ENCODE peak calls at places on chromosomes 4 and X, in five cellular contexts. P is left lung, Z is GM23248, Y is uterus, M is body of pancreas. U is an unnamed sample.

GRCh38 chr4:2794707-2795557 is 2.0 kb downstream of the SH3BP2 start:
- DNase-seq in M (peak; percentile 56), Z (peak; percentile 89), Y (peak; percentile 26), P (peak; percentile 87), U (peak; percentile 92)

GRCh38 chrX:110173192-110174175 is 144.4 kb downstream of the AMMECR1 start:
- DNase-seq in M (peak; percentile 31), P (no peak), Z (peak; percentile 33), Y (no peak), U (peak; percentile 15)

GRCh38 chr4:47570816-47571215 is 85.7 kb downstream of the ATP10D start:
- DNase-seq in M (no peak), P (no peak), Y (no peak), Z (no peak), U (no peak)

GRCh38 chrX:72313757-72314156 is 8.0 kb upstream of the CITED1 start:
- DNase-seq in P (no peak), Z (no peak), Y (no peak), M (no peak), U (no peak)

GRCh38 chr4:7987148-7987989 is 47.7 kb upstream of the AFAP1 start:
- DNase-seq in Z (peak; percentile 82), P (peak; percentile 64), M (peak; percentile 84), Y (peak; percentile 73), U (peak; percentile 86)

GRCh38 chrX:119659522-119659921 is 33.4 kb downstream of the SEPTIN6 start:
- DNase-seq in M (no peak), P (no peak), Z (no peak), Y (no peak), U (no peak)

GRCh38 chr4:41505161-41505653 is 32.8 kb upstream of the LIMCH1 start:
- DNase-seq in M (peak; percentile 7), P (no peak), Z (peak; percentile 46), Y (no peak), U (no peak)

GRCh38 chrX:39000802-39001201 is 199.5 kb downstream of the MID1IP1 start:
- DNase-seq in Z (no peak), M (no peak), Y (no peak), P (no peak), U (no peak)

GRCh38 chr4:53122280-53123116 is 243.4 kb downstream of the SCFD2 start:
- DNase-seq in Z (no peak), P (no peak), M (no peak), Y (no peak), U (no peak)

GRCh38 chr4:30839583-30840520 is 119.7 kb downstream of the PCDH7 start:
- DNase-seq in Z (no peak), P (no peak), Y (no peak), M (no peak), U (no peak)

GRCh38 chr4:123824524-123824923 is 427.9 kb downstream of the SPRY1 start:
- DNase-seq in P (no peak), M (no peak), Z (peak; percentile 39), Y (no peak), U (no peak)

GRCh38 chr4:27929141-27929540 is 1068.5 kb downstream of the STIM2 start:
- DNase-seq in P (no peak), Z (no peak), M (no peak), Y (no peak), U (no peak)

GRCh38 chr4:8727131-8727530 is 134.6 kb downstream of the CPZ start:
- DNase-seq in P (peak; percentile 21), Z (no peak), Y (peak; percentile 3), M (no peak), U (no peak)

GRCh38 chr4:111535792-111536191 is 609.5 kb upstream of the FAM241A start:
- DNase-seq in Y (no peak), P (no peak), Z (no peak), M (no peak), U (no peak)

GRCh38 chrX:8067754-8068469 is 103.2 kb downstream of the VCX2 start:
- DNase-seq in Z (no peak), M (no peak), P (no peak), Y (no peak), U (no peak)

GRCh38 chr4:25857403-25857802 is 5.4 kb downstream of the SEL1L3 start:
- DNase-seq in P (no peak), Y (no peak), Z (peak; percentile 8), M (no peak), U (peak; percentile 15)

GRCh38 chrX:150504399-150505186 is 63.8 kb upstream of the MTM1 start:
- DNase-seq in Y (no peak), M (peak; percentile 43), P (no peak), Z (peak; percentile 51), U (no peak)

GRCh38 chr4:92646826-92647225 is 343.1 kb downstream of the GRID2 start:
- DNase-seq in Z (no peak), Y (no peak), P (no peak), M (no peak), U (no peak)

GRCh38 chrX:8233091-8233490 is 62.0 kb upstream of the VCX2 start:
- DNase-seq in M (no peak), Y (no peak), Z (no peak), P (no peak), U (no peak)

GRCh38 chr4:80237992-80238391 is 28.5 kb upstream of the FGF5 start:
- DNase-seq in Z (peak; percentile 96), P (no peak), Y (no peak), M (no peak), U (peak; percentile 80)

GRCh38 chr4:244471-244870 is 60.8 kb downstream of the ZNF732 start:
- DNase-seq in P (no peak), Z (peak; percentile 43), M (peak; percentile 60), Y (peak; percentile 30), U (peak; percentile 32)

GRCh38 chr4:101790521-101791188 is at the start of gene BANK1:
- DNase-seq in M (peak; percentile 58), P (peak; percentile 63), Y (no peak), Z (no peak), U (peak; percentile 54)
- H3K4me3 ChIP-seq in M (no peak within 1 kb of the TSS), P (peak within 1 kb of the TSS; percentile 36), Y (peak within 1 kb of the TSS; percentile 42), Z (peak within 1 kb of the TSS; percentile 26), U (peak within 1 kb of the TSS; percentile 25)

DNA sequence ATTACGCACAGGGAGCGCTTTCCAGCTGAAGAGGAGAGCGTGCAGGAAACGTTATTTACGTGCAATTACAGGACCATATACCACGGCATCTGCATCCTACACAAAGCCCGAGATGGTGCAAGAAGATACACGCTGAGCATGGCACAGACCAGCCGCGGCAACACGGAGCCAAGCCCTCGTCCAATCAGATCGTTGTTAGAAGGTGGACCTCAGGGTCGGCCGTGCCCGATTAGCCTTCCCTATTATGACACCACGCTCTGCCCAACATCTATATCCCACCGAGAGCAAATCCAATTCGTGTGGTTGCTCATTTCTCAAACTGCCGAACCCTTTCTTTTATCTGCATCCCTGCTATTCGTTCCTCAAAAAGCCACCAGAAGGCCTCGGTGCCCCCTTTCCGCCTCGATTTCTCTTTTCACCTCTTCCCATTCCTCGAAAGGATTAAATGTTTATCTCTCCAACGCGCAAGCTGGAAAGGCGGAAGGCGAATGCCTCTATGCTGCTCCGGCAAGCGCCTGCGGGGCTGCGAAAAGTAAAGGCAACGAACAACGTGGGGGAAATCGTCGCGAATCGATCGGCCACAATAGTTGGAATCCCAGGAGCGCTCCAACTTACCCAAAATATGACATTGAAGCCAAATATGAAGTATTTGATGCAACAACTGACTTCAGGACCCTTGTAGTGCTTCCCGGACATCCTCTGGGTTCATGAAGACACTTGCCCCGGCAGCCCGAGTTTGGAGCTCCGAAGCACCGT is 702 bp downstream of the TSPAN5 start:
- DNase-seq in Z (peak; percentile 80), M (peak; percentile 29), Y (peak; percentile 41), P (peak; percentile 43), U (peak; percentile 72)
- H3K4me1 ChIP-seq in Z (peaks cover 56% of the 10 kb centered on the region), M (peaks cover 17% of the 10 kb centered on the region), Y (no peaks in the 10 kb centered on the region), P (peaks cover 29% of the 10 kb centered on the region), U (peaks cover 20% of the 10 kb centered on the region)

DNA sequence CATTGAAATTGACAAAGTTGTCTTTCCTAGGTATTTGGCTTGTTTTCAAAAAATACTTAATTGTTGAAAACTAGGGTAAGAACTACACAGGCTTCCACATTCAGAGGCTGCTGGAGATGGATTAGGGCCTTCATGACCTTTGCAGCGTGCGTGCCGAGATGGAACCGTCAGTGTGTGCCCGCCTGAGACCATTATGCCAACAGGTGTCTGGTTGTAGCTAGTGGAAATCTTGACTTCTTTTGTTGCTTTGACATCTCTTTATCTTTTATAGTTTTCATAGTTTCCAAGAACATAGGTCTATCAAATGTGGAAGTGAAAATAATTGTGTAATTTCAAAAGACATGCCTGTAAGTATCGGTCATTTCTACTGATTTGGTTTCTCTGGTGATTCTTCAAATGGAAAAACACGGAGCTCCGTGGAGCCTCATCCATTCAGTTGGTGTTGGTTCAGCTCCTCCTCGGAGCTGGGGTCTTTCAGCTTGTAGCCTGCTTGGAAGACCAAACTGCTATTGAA is 38.9 kb upstream of the CLCN4 start:
- DNase-seq in Y (no peak), M (no peak), P (no peak), Z (no peak), U (no peak)
- H3K36me3 ChIP-seq in Y (no peaks in the 10 kb centered on the region), M (no peaks in the 10 kb centered on the region), P (no peaks in the 10 kb centered on the region), Z (no peaks in the 10 kb centered on the region), U (no peaks in the 10 kb centered on the region)

GRCh38 chr4:20882500-20882899 is 182.2 kb downstream of the PACRGL start:
- DNase-seq in Y (no peak), Z (no peak), M (no peak), P (no peak), U (no peak)
- H3K4me3 ChIP-seq in Y (no peak overlapping the region), Z (no peak overlapping the region), M (no peak overlapping the region), P (no peak overlapping the region), U (no peak overlapping the region)

GRCh38 chr4:6929339-6929734 is 19.7 kb downstream of the TBC1D14 start:
- DNase-seq in Y (no peak), M (no peak), P (no peak), Z (no peak), U (no peak)
- H3K4me1 ChIP-seq in Y (peaks cover 7% of the 10 kb centered on the region), M (peaks cover 15% of the 10 kb centered on the region), P (peaks cover 78% of the 10 kb centered on the region), Z (no peaks in the 10 kb centered on the region), U (peaks cover 18% of the 10 kb centered on the region)

DNA sequence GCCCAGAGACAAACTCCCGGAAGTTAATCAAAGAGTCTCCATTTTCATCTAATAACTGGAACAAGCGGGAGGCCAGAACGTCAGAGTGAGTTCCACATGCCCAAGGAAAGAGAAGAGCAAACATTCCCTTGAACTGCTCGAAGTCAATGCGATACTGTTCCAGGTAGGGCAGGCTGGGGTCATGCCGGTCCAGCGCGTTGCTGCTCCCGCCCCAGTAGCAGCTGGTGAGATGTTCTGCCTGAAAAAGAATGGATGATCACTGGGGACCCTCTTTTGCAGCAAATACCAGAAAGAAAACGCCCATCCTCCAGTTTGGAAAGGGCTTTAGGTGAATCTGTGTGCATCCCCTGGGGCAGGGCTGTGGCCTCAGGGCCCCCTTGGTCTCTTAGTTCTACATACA is 65.2 kb upstream of the UCP1 start:
- DNase-seq in Y (no peak), Z (no peak), P (no peak), M (no peak), U (no peak)
- H3K36me3 ChIP-seq in Y (no peaks in the 10 kb centered on the region), Z (peaks cover 12% of the 10 kb centered on the region), P (no peaks in the 10 kb centered on the region), M (no peaks in the 10 kb centered on the region), U (no peaks in the 10 kb centered on the region)

DNA sequence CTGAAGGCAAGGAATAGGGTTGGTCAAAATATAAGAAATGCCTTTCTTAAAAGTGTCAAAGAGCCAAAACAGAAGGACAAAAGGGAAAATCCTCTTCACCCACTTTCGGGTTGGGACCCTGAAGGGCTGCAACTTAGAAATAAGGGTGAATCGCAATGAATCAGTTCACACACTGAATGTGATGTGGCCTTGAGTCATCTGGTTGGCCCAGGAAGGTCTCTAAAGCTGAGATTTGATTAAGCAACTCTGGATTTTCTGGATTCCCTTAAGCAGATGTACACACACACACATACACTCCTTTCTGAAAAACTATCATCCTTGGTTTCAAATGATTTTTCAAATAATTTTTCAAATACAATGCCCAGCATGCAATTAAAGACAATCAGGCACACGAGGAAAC is 13.1 kb downstream of the TAB3 start:
- DNase-seq in Z (peak; percentile 81), Y (no peak), M (no peak), P (no peak), U (peak; percentile 63)
- H3K4me3 ChIP-seq in Z (peak overlapping the region; percentile 55), Y (no peak overlapping the region), M (no peak overlapping the region), P (no peak overlapping the region), U (no peak overlapping the region)

U was measured in cardiac muscle cell.